ENCODE peak calls at places on chromosomes 12 and 14, in seven cellular contexts. R, B, S, E, A, F and M are unnamed samples.

GRCh38 chr14:74505831-74506230 is 12.3 kb downstream of the ISCA2 start:
- DNase-seq in R (no peak), B (no peak), S (no peak), E (no peak), A (no peak), F (no peak), M (no peak)

GRCh38 chr12:4975574-4975973 is 65.9 kb downstream of the KCNA1 start:
- DNase-seq in R (no peak), B (no peak), S (no peak), E (no peak), A (no peak), F (no peak), M (no peak)

GRCh38 chr12:111446044-111446581 is 40.4 kb downstream of the SH2B3 start:
- DNase-seq in R (no peak), B (no peak), S (no peak), E (peak), A (no peak), F (no peak), M (no peak)

GRCh38 chr14:65949711-65950516 is 536.3 kb upstream of the CCDC196 start:
- DNase-seq in R (no peak), B (no peak), S (no peak), E (no peak), A (no peak), F (no peak), M (no peak)

GRCh38 chr12:9910716-9911421 is 21.3 kb downstream of the CLEC2A start:
- DNase-seq in R (no peak), B (no peak), S (no peak), E (no peak), A (no peak), F (no peak), M (no peak)

GRCh38 chr12:112901271-112901670 is 5.5 kb upstream of the OAS1 start:
- DNase-seq in R (no peak), B (no peak), S (no peak), E (no peak), A (no peak), F (no peak), M (no peak)

GRCh38 chr14:94145902-94146527 is 16.6 kb upstream of the IFI27L2 start:
- DNase-seq in R (no peak), B (no peak), S (no peak), E (no peak), A (no peak), F (no peak), M (no peak)

GRCh38 chr12:124386059-124386458 is 91.2 kb downstream of the RFLNA start:
- DNase-seq in R (no peak), B (no peak), S (no peak), E (no peak), A (no peak), F (no peak), M (no peak)

GRCh38 chr14:89681086-89682018 is 264.3 kb upstream of the FOXN3 start:
- DNase-seq in R (peak), B (no peak), S (peak), E (no peak), A (no peak), F (no peak), M (no peak)

GRCh38 chr14:23124337-23124954 is 5.4 kb upstream of the CEBPE start:
- DNase-seq in R (no peak), B (no peak), S (no peak), E (no peak), A (no peak), F (no peak), M (no peak)

GRCh38 chr12:93090768-93091172 is 161.7 kb upstream of the EEA1 start:
- DNase-seq in R (no peak), B (no peak), S (no peak), E (no peak), A (no peak), F (no peak), M (no peak)

GRCh38 chr12:24615967-24616411 is 332.9 kb downstream of the BCAT1 start:
- DNase-seq in R (no peak), B (no peak), S (no peak), E (peak), A (no peak), F (no peak), M (no peak)

GRCh38 chr12:4216542-4216927 is 57.0 kb upstream of the CCND2 start:
- DNase-seq in R (no peak), B (no peak), S (no peak), E (no peak), A (no peak), F (no peak), M (no peak)

GRCh38 chr14:80477388-80478160 is 266.3 kb upstream of the DIO2 start:
- DNase-seq in R (no peak), B (no peak), S (no peak), E (no peak), A (no peak), F (no peak), M (no peak)

GRCh38 chr12:66851134-66851533 is 172.3 kb upstream of the GRIP1 start:
- DNase-seq in R (no peak), B (no peak), S (no peak), E (no peak), A (no peak), F (no peak), M (no peak)

GRCh38 chr12:64797156-64797555 is 27.3 kb upstream of the TBC1D30 start:
- DNase-seq in R (no peak), B (no peak), S (no peak), E (no peak), A (no peak), F (no peak), M (no peak)